ENCODE peak calls at places on chromosomes 13 and 19, in seven cellular contexts. Q, S, O, T, M, F and B are unnamed samples.

GRCh38 chr19:40443131-40443929 is 805 bp downstream of the SERTAD3 start:
- DNase-seq in Q (peak; percentile 100), S (peak; percentile 98), O (peak; percentile 99), T (peak; percentile 97), M (peak; percentile 100), F (peak; percentile 98), B (peak; percentile 100)

GRCh38 chr19:46173886-46174475 is 25.9 kb downstream of the IGFL2 start:
- DNase-seq in Q (no peak), S (no peak), O (no peak), T (no peak), M (no peak), F (no peak), B (no peak)

GRCh38 chr13:99199541-99200432 is 867 bp upstream of the UBAC2 start:
- DNase-seq in Q (no peak), S (no peak), O (no peak), T (peak; percentile 9), M (no peak), F (no peak), B (no peak)

GRCh38 chr19:32966750-32967149 is 5.0 kb downstream of the CEP89 start:
- DNase-seq in Q (no peak), S (no peak), O (no peak), T (no peak), M (no peak), F (no peak), B (no peak)

GRCh38 chr13:66657165-66657895 is 572.8 kb downstream of the PCDH9 start:
- DNase-seq in Q (peak; percentile 79), S (no peak), O (no peak), T (no peak), M (peak; percentile 78), F (peak; percentile 75), B (peak; percentile 98)

GRCh38 chr13:98207411-98207810 is 30.3 kb upstream of the RNF113B start:
- DNase-seq in Q (no peak), S (no peak), O (no peak), T (no peak), M (no peak), F (no peak), B (no peak)

GRCh38 chr19:16143399-16144215 is at the start of gene HSH2D:
- DNase-seq in Q (peak; percentile 60), S (peak; percentile 72), O (peak; percentile 86), T (peak; percentile 73), M (peak; percentile 86), F (no peak), B (no peak)

GRCh38 chr13:114088234-114088633 is 44.2 kb downstream of the RASA3 start:
- DNase-seq in Q (no peak), S (no peak), O (no peak), T (no peak), M (no peak), F (no peak), B (no peak)

GRCh38 chr19:17183858-17184271 is 31.3 kb upstream of the USE1 start:
- DNase-seq in Q (no peak), S (no peak), O (peak; percentile 25), T (no peak), M (no peak), F (no peak), B (no peak)

GRCh38 chr13:113848431-113849260 is 15.2 kb downstream of the GAS6 start:
- DNase-seq in Q (no peak), S (no peak), O (no peak), T (no peak), M (peak; percentile 55), F (no peak), B (no peak)

GRCh38 chr19:42246143-42246868 is 3.9 kb upstream of the GSK3A start:
- DNase-seq in Q (peak; percentile 83), S (no peak), O (no peak), T (no peak), M (peak; percentile 92), F (peak; percentile 91), B (peak; percentile 86)

GRCh38 chr13:59445812-59446211 is 717.9 kb downstream of the DIAPH3 start:
- DNase-seq in Q (no peak), S (no peak), O (no peak), T (no peak), M (no peak), F (no peak), B (no peak)

GRCh38 chr13:34967851-34968562 is 25.9 kb downstream of the NBEA start:
- DNase-seq in Q (no peak), S (no peak), O (no peak), T (no peak), M (no peak), F (no peak), B (no peak)

GRCh38 chr19:18433039-18433691 is 4.8 kb downstream of the ISYNA1 start:
- DNase-seq in Q (peak; percentile 46), S (no peak), O (no peak), T (peak; percentile 55), M (no peak), F (peak; percentile 32), B (no peak)

GRCh38 chr13:23570099-23570926 is at the start of gene TNFRSF19:
- DNase-seq in Q (peak; percentile 61), S (no peak), O (no peak), T (no peak), M (peak; percentile 85), F (peak; percentile 41), B (peak; percentile 74)

GRCh38 chr13:98300956-98301641 is 124.0 kb upstream of the RNF113B start:
- DNase-seq in Q (no peak), S (no peak), O (no peak), T (no peak), M (no peak), F (no peak), B (peak; percentile 75)

GRCh38 chr19:43422000-43422688 is 7.5 kb downstream of the TEX101 start:
- DNase-seq in Q (no peak), S (no peak), O (no peak), T (no peak), M (no peak), F (no peak), B (no peak)